ENCODE peak calls at places on chromosomes 5 and 9, in five cellular contexts. One of them, this sample, is unnamed.

GRCh38 chr5:77987331-77987730 is 211.2 kb upstream of the TBCA start:
- DNase-seq in A172: no peak
- DNase-seq in ascending aorta: no peak
- DNase-seq in DMS79 treated with DMSO at 0.1 percent for 48 hours: no peak
- DNase-seq in activated T-cell treated with anti-CD3 and anti-CD28 coated beads for 1 hour: no peak
- DNase-seq in this sample: no peak

GRCh38 chr5:156479864-156480263 is 152.9 kb downstream of the SGCD start:
- DNase-seq in ascending aorta: no peak
- DNase-seq in A172: no peak
- DNase-seq in activated T-cell treated with anti-CD3 and anti-CD28 coated beads for 1 hour: no peak
- DNase-seq in DMS79 treated with DMSO at 0.1 percent for 48 hours: no peak
- DNase-seq in this sample: no peak

GRCh38 chr9:106622148-106622547 is 240.8 kb upstream of the ZNF462 start:
- DNase-seq in ascending aorta: no peak
- DNase-seq in activated T-cell treated with anti-CD3 and anti-CD28 coated beads for 1 hour: no peak
- DNase-seq in DMS79 treated with DMSO at 0.1 percent for 48 hours: no peak
- DNase-seq in A172: no peak
- DNase-seq in this sample: no peak

GRCh38 chr5:115414406-115415142 is 118.1 kb upstream of the CCDC112 start:
- DNase-seq in A172: no peak
- DNase-seq in DMS79 treated with DMSO at 0.1 percent for 48 hours: no peak
- DNase-seq in activated T-cell treated with anti-CD3 and anti-CD28 coated beads for 1 hour: no peak
- DNase-seq in ascending aorta: no peak
- DNase-seq in this sample: no peak

GRCh38 chr5:139682016-139682975 is 34.1 kb downstream of the CXXC5 start:
- DNase-seq in ascending aorta: no peak
- DNase-seq in A172: no peak
- DNase-seq in activated T-cell treated with anti-CD3 and anti-CD28 coated beads for 1 hour: no peak
- DNase-seq in DMS79 treated with DMSO at 0.1 percent for 48 hours: no peak
- DNase-seq in this sample: no peak

GRCh38 chr9:129885018-129885669 is 49.9 kb downstream of the USP20 start:
- DNase-seq in activated T-cell treated with anti-CD3 and anti-CD28 coated beads for 1 hour: no peak
- DNase-seq in ascending aorta: no peak
- DNase-seq in DMS79 treated with DMSO at 0.1 percent for 48 hours: peak
- DNase-seq in A172: no peak
- DNase-seq in this sample: no peak

GRCh38 chr9:93087971-93088655 is 7.9 kb upstream of the CARD19 start:
- DNase-seq in A172: no peak
- DNase-seq in activated T-cell treated with anti-CD3 and anti-CD28 coated beads for 1 hour: no peak
- DNase-seq in DMS79 treated with DMSO at 0.1 percent for 48 hours: no peak
- DNase-seq in ascending aorta: peak
- DNase-seq in this sample: no peak

GRCh38 chr5:106601605-106602004 is 1069.1 kb downstream of the EFNA5 start:
- DNase-seq in activated T-cell treated with anti-CD3 and anti-CD28 coated beads for 1 hour: no peak
- DNase-seq in DMS79 treated with DMSO at 0.1 percent for 48 hours: no peak
- DNase-seq in A172: no peak
- DNase-seq in ascending aorta: no peak
- DNase-seq in this sample: no peak

GRCh38 chr5:36066540-36067210 is at the start of gene UGT3A2:
- DNase-seq in ascending aorta: no peak
- DNase-seq in activated T-cell treated with anti-CD3 and anti-CD28 coated beads for 1 hour: no peak
- DNase-seq in A172: no peak
- DNase-seq in DMS79 treated with DMSO at 0.1 percent for 48 hours: peak
- DNase-seq in this sample: no peak

GRCh38 chr9:26725573-26725972 is 167.0 kb downstream of the CAAP1 start:
- DNase-seq in A172: peak
- DNase-seq in DMS79 treated with DMSO at 0.1 percent for 48 hours: no peak
- DNase-seq in activated T-cell treated with anti-CD3 and anti-CD28 coated beads for 1 hour: no peak
- DNase-seq in ascending aorta: no peak
- DNase-seq in this sample: no peak

GRCh38 chr5:88262116-88262515 is 6.5 kb downstream of the TMEM161B start:
- DNase-seq in ascending aorta: no peak
- DNase-seq in DMS79 treated with DMSO at 0.1 percent for 48 hours: no peak
- DNase-seq in activated T-cell treated with anti-CD3 and anti-CD28 coated beads for 1 hour: no peak
- DNase-seq in A172: no peak
- DNase-seq in this sample: no peak

GRCh38 chr5:142110046-142110531 is 1.5 kb downstream of the NDFIP1 start:
- DNase-seq in activated T-cell treated with anti-CD3 and anti-CD28 coated beads for 1 hour: no peak
- DNase-seq in DMS79 treated with DMSO at 0.1 percent for 48 hours: peak
- DNase-seq in A172: peak
- DNase-seq in ascending aorta: peak
- DNase-seq in this sample: no peak

GRCh38 chr9:83622814-83623633 is at the start of gene IDNK:
- DNase-seq in ascending aorta: peak
- DNase-seq in DMS79 treated with DMSO at 0.1 percent for 48 hours: peak
- DNase-seq in A172: peak
- DNase-seq in activated T-cell treated with anti-CD3 and anti-CD28 coated beads for 1 hour: peak
- DNase-seq in this sample: no peak

GRCh38 chr9:121317737-121318630 is 50.0 kb downstream of the GSN start:
- DNase-seq in A172: no peak
- DNase-seq in ascending aorta: peak
- DNase-seq in DMS79 treated with DMSO at 0.1 percent for 48 hours: no peak
- DNase-seq in activated T-cell treated with anti-CD3 and anti-CD28 coated beads for 1 hour: no peak
- DNase-seq in this sample: no peak

GRCh38 chr5:76401801-76402250 is 1.3 kb upstream of the IQGAP2 start:
- DNase-seq in DMS79 treated with DMSO at 0.1 percent for 48 hours: no peak
- DNase-seq in activated T-cell treated with anti-CD3 and anti-CD28 coated beads for 1 hour: no peak
- DNase-seq in A172: no peak
- DNase-seq in ascending aorta: no peak
- DNase-seq in this sample: no peak

GRCh38 chr5:8270246-8270645 is 401.3 kb downstream of the MTRR start:
- DNase-seq in A172: peak
- DNase-seq in activated T-cell treated with anti-CD3 and anti-CD28 coated beads for 1 hour: no peak
- DNase-seq in ascending aorta: no peak
- DNase-seq in DMS79 treated with DMSO at 0.1 percent for 48 hours: no peak
- DNase-seq in this sample: no peak

GRCh38 chr5:17157916-17158529 is 59.4 kb upstream of the BASP1 start:
- DNase-seq in A172: no peak
- DNase-seq in ascending aorta: no peak
- DNase-seq in DMS79 treated with DMSO at 0.1 percent for 48 hours: no peak
- DNase-seq in activated T-cell treated with anti-CD3 and anti-CD28 coated beads for 1 hour: no peak
- DNase-seq in this sample: no peak

GRCh38 chr9:95003694-95004451 is 277.4 kb downstream of the AOPEP start:
- DNase-seq in ascending aorta: no peak
- DNase-seq in DMS79 treated with DMSO at 0.1 percent for 48 hours: peak
- DNase-seq in A172: peak
- DNase-seq in activated T-cell treated with anti-CD3 and anti-CD28 coated beads for 1 hour: no peak
- DNase-seq in this sample: no peak

GRCh38 chr9:17484906-17485305 is 94.0 kb upstream of the SH3GL2 start:
- DNase-seq in activated T-cell treated with anti-CD3 and anti-CD28 coated beads for 1 hour: no peak
- DNase-seq in DMS79 treated with DMSO at 0.1 percent for 48 hours: no peak
- DNase-seq in A172: no peak
- DNase-seq in ascending aorta: no peak
- DNase-seq in this sample: no peak

GRCh38 chr5:80097516-80097915 is 62.4 kb downstream of the THBS4 start:
- DNase-seq in DMS79 treated with DMSO at 0.1 percent for 48 hours: no peak
- DNase-seq in ascending aorta: no peak
- DNase-seq in activated T-cell treated with anti-CD3 and anti-CD28 coated beads for 1 hour: no peak
- DNase-seq in A172: no peak
- DNase-seq in this sample: no peak

GRCh38 chr5:138654281-138654867 is 79.2 kb upstream of the HSPA9 start:
- DNase-seq in DMS79 treated with DMSO at 0.1 percent for 48 hours: no peak
- DNase-seq in activated T-cell treated with anti-CD3 and anti-CD28 coated beads for 1 hour: peak
- DNase-seq in ascending aorta: no peak
- DNase-seq in A172: peak
- DNase-seq in this sample: peak

GRCh38 chr9:136264803-136265405 is 19.3 kb upstream of the QSOX2 start:
- DNase-seq in DMS79 treated with DMSO at 0.1 percent for 48 hours: no peak
- DNase-seq in ascending aorta: no peak
- DNase-seq in A172: no peak
- DNase-seq in activated T-cell treated with anti-CD3 and anti-CD28 coated beads for 1 hour: no peak
- DNase-seq in this sample: no peak

GRCh38 chr5:72470817-72471216 is 36.4 kb downstream of the ZNF366 start:
- DNase-seq in A172: peak
- DNase-seq in DMS79 treated with DMSO at 0.1 percent for 48 hours: no peak
- DNase-seq in activated T-cell treated with anti-CD3 and anti-CD28 coated beads for 1 hour: no peak
- DNase-seq in ascending aorta: no peak
- DNase-seq in this sample: no peak

GRCh38 chr5:65933295-65933694 is 6.9 kb downstream of the ERBIN start:
- DNase-seq in DMS79 treated with DMSO at 0.1 percent for 48 hours: no peak
- DNase-seq in ascending aorta: no peak
- DNase-seq in A172: no peak
- DNase-seq in activated T-cell treated with anti-CD3 and anti-CD28 coated beads for 1 hour: no peak
- DNase-seq in this sample: no peak

GRCh38 chr9:135587658-135588057 is 26.1 kb downstream of the PAEP start:
- DNase-seq in ascending aorta: no peak
- DNase-seq in activated T-cell treated with anti-CD3 and anti-CD28 coated beads for 1 hour: no peak
- DNase-seq in A172: peak
- DNase-seq in DMS79 treated with DMSO at 0.1 percent for 48 hours: no peak
- DNase-seq in this sample: no peak

GRCh38 chr5:80961376-80962281 is 1.5 kb downstream of the RASGRF2 start:
- DNase-seq in activated T-cell treated with anti-CD3 and anti-CD28 coated beads for 1 hour: peak
- DNase-seq in DMS79 treated with DMSO at 0.1 percent for 48 hours: no peak
- DNase-seq in A172: no peak
- DNase-seq in ascending aorta: no peak
- DNase-seq in this sample: no peak

GRCh38 chr5:115324021-115324420 is 27.6 kb upstream of the CCDC112 start:
- DNase-seq in DMS79 treated with DMSO at 0.1 percent for 48 hours: no peak
- DNase-seq in A172: peak
- DNase-seq in ascending aorta: no peak
- DNase-seq in activated T-cell treated with anti-CD3 and anti-CD28 coated beads for 1 hour: no peak
- DNase-seq in this sample: no peak

GRCh38 chr5:149464796-149465489 is 85.9 kb upstream of the IL17B start:
- DNase-seq in activated T-cell treated with anti-CD3 and anti-CD28 coated beads for 1 hour: no peak
- DNase-seq in A172: no peak
- DNase-seq in DMS79 treated with DMSO at 0.1 percent for 48 hours: no peak
- DNase-seq in ascending aorta: peak
- DNase-seq in this sample: no peak

GRCh38 chr5:122358382-122358990 is 46.4 kb downstream of the SNCAIP start:
- DNase-seq in ascending aorta: no peak
- DNase-seq in A172: no peak
- DNase-seq in activated T-cell treated with anti-CD3 and anti-CD28 coated beads for 1 hour: no peak
- DNase-seq in DMS79 treated with DMSO at 0.1 percent for 48 hours: no peak
- DNase-seq in this sample: no peak

GRCh38 chr5:50667079-50667652 is 729 bp downstream of the PARP8 start:
- DNase-seq in DMS79 treated with DMSO at 0.1 percent for 48 hours: peak
- DNase-seq in ascending aorta: peak
- DNase-seq in A172: no peak
- DNase-seq in activated T-cell treated with anti-CD3 and anti-CD28 coated beads for 1 hour: peak
- DNase-seq in this sample: no peak

GRCh38 chr5:43560128-43560527 is 3.3 kb upstream of the PAIP1 start:
- DNase-seq in ascending aorta: no peak
- DNase-seq in DMS79 treated with DMSO at 0.1 percent for 48 hours: no peak
- DNase-seq in activated T-cell treated with anti-CD3 and anti-CD28 coated beads for 1 hour: no peak
- DNase-seq in A172: peak
- DNase-seq in this sample: no peak

GRCh38 chr9:124010665-124011321 is 775 bp upstream of the LHX2 start:
- DNase-seq in activated T-cell treated with anti-CD3 and anti-CD28 coated beads for 1 hour: no peak
- DNase-seq in ascending aorta: no peak
- DNase-seq in DMS79 treated with DMSO at 0.1 percent for 48 hours: peak
- DNase-seq in A172: peak
- DNase-seq in this sample: no peak